ENCODE peak calls at places on chromosomes 6 and 20, in six cellular contexts. One of them, this sample, is unnamed.

GRCh38 chr20:36396340-36396739 is 90.2 kb downstream of the DLGAP4 start:
- DNase-seq in lower lobe of right lung: no peak
- DNase-seq in stomach: no peak
- DNase-seq in MM.1S: no peak
- DNase-seq in bronchial epithelial cell: no peak
- DNase-seq in activated T-cell treated with anti-CD3 and anti-CD28 coated beads for 1 hour: no peak
- DNase-seq in this sample: no peak

GRCh38 chr20:20102163-20102562 is 49.8 kb downstream of the CFAP61 start:
- DNase-seq in lower lobe of right lung: no peak
- DNase-seq in activated T-cell treated with anti-CD3 and anti-CD28 coated beads for 1 hour: no peak
- DNase-seq in bronchial epithelial cell: no peak
- DNase-seq in MM.1S: no peak
- DNase-seq in stomach: no peak
- DNase-seq in this sample: no peak

GRCh38 chr6:73694711-73695411 is 1.1 kb upstream of the CD109 start:
- DNase-seq in lower lobe of right lung: no peak
- DNase-seq in bronchial epithelial cell: peak; percentile 76
- DNase-seq in MM.1S: no peak
- DNase-seq in activated T-cell treated with anti-CD3 and anti-CD28 coated beads for 1 hour: no peak
- DNase-seq in stomach: no peak
- DNase-seq in this sample: no peak

GRCh38 chr6:45657243-45657642 is 279.5 kb upstream of the SUPT3H start:
- DNase-seq in activated T-cell treated with anti-CD3 and anti-CD28 coated beads for 1 hour: no peak
- DNase-seq in bronchial epithelial cell: no peak
- DNase-seq in MM.1S: no peak
- DNase-seq in stomach: no peak
- DNase-seq in lower lobe of right lung: no peak
- DNase-seq in this sample: no peak

GRCh38 chr6:127483399-127484055 is 24.3 kb upstream of the KIAA0408 start:
- DNase-seq in activated T-cell treated with anti-CD3 and anti-CD28 coated beads for 1 hour: no peak
- DNase-seq in lower lobe of right lung: no peak
- DNase-seq in MM.1S: peak; percentile 47
- DNase-seq in bronchial epithelial cell: no peak
- DNase-seq in stomach: no peak
- DNase-seq in this sample: no peak

GRCh38 chr6:99603421-99604160 is 3.0 kb upstream of the PRDM13 start:
- DNase-seq in stomach: no peak
- DNase-seq in MM.1S: no peak
- DNase-seq in activated T-cell treated with anti-CD3 and anti-CD28 coated beads for 1 hour: no peak
- DNase-seq in lower lobe of right lung: peak; percentile 48
- DNase-seq in bronchial epithelial cell: no peak
- DNase-seq in this sample: peak; percentile 22

GRCh38 chr6:132818404-132819359 is 4.3 kb downstream of the RPS12 start:
- DNase-seq in stomach: no peak
- DNase-seq in lower lobe of right lung: no peak
- DNase-seq in MM.1S: no peak
- DNase-seq in bronchial epithelial cell: no peak
- DNase-seq in activated T-cell treated with anti-CD3 and anti-CD28 coated beads for 1 hour: no peak
- DNase-seq in this sample: no peak

GRCh38 chr20:4297141-4297826 is 281.9 kb upstream of the RNF24 start:
- DNase-seq in activated T-cell treated with anti-CD3 and anti-CD28 coated beads for 1 hour: no peak
- DNase-seq in MM.1S: no peak
- DNase-seq in stomach: no peak
- DNase-seq in lower lobe of right lung: no peak
- DNase-seq in bronchial epithelial cell: no peak
- DNase-seq in this sample: no peak

GRCh38 chr20:50996901-50997830 is 25.7 kb downstream of the KCNG1 start:
- DNase-seq in stomach: no peak
- DNase-seq in MM.1S: no peak
- DNase-seq in activated T-cell treated with anti-CD3 and anti-CD28 coated beads for 1 hour: no peak
- DNase-seq in bronchial epithelial cell: peak; percentile 73
- DNase-seq in lower lobe of right lung: no peak
- DNase-seq in this sample: peak; percentile 60

GRCh38 chr6:44967481-44967880 is 360.6 kb upstream of the RUNX2 start:
- DNase-seq in bronchial epithelial cell: peak; percentile 15
- DNase-seq in lower lobe of right lung: no peak
- DNase-seq in MM.1S: no peak
- DNase-seq in stomach: no peak
- DNase-seq in activated T-cell treated with anti-CD3 and anti-CD28 coated beads for 1 hour: no peak
- DNase-seq in this sample: no peak

GRCh38 chr6:35742842-35743241 is 6.0 kb downstream of the ARMC12 start:
- DNase-seq in activated T-cell treated with anti-CD3 and anti-CD28 coated beads for 1 hour: no peak
- DNase-seq in lower lobe of right lung: no peak
- DNase-seq in MM.1S: no peak
- DNase-seq in stomach: no peak
- DNase-seq in bronchial epithelial cell: no peak
- DNase-seq in this sample: no peak

GRCh38 chr6:143229402-143229801 is 168.7 kb downstream of the AIG1 start:
- DNase-seq in activated T-cell treated with anti-CD3 and anti-CD28 coated beads for 1 hour: no peak
- DNase-seq in stomach: no peak
- DNase-seq in MM.1S: no peak
- DNase-seq in lower lobe of right lung: no peak
- DNase-seq in bronchial epithelial cell: no peak
- DNase-seq in this sample: no peak

GRCh38 chr6:149443411-149444181 is 41.2 kb downstream of the ZC3H12D start:
- DNase-seq in stomach: no peak
- DNase-seq in MM.1S: no peak
- DNase-seq in bronchial epithelial cell: no peak
- DNase-seq in lower lobe of right lung: no peak
- DNase-seq in activated T-cell treated with anti-CD3 and anti-CD28 coated beads for 1 hour: no peak
- DNase-seq in this sample: no peak

GRCh38 chr20:49644980-49645565 is 68.6 kb downstream of the B4GALT5 start:
- DNase-seq in bronchial epithelial cell: no peak
- DNase-seq in stomach: no peak
- DNase-seq in lower lobe of right lung: no peak
- DNase-seq in MM.1S: no peak
- DNase-seq in activated T-cell treated with anti-CD3 and anti-CD28 coated beads for 1 hour: no peak
- DNase-seq in this sample: no peak

GRCh38 chr6:160419488-160419887 is 71.3 kb downstream of the SLC22A3 start:
- DNase-seq in stomach: no peak
- DNase-seq in lower lobe of right lung: no peak
- DNase-seq in bronchial epithelial cell: peak; percentile 28
- DNase-seq in activated T-cell treated with anti-CD3 and anti-CD28 coated beads for 1 hour: no peak
- DNase-seq in MM.1S: no peak
- DNase-seq in this sample: no peak

GRCh38 chr20:37267684-37268313 is 6.2 kb upstream of the GHRH start:
- DNase-seq in bronchial epithelial cell: no peak
- DNase-seq in activated T-cell treated with anti-CD3 and anti-CD28 coated beads for 1 hour: no peak
- DNase-seq in stomach: no peak
- DNase-seq in MM.1S: no peak
- DNase-seq in lower lobe of right lung: no peak
- DNase-seq in this sample: no peak

GRCh38 chr6:7311171-7311570 is 1.8 kb downstream of the SSR1 start:
- DNase-seq in MM.1S: no peak
- DNase-seq in activated T-cell treated with anti-CD3 and anti-CD28 coated beads for 1 hour: no peak
- DNase-seq in lower lobe of right lung: no peak
- DNase-seq in bronchial epithelial cell: no peak
- DNase-seq in stomach: no peak
- DNase-seq in this sample: no peak

This sample was measured in HTR-8/SVneo.